ENCODE peak calls at places on chromosomes 16 and 17, in eight cellular contexts. C is HCT116, L is sigmoid colon, J is GM23338, U is transverse colon, K is spleen, A is stomach, W is K562. H is an unnamed sample. For H3K4me1, the result is how much of the 10 kb centered on the place peaks cover.

GRCh38 chr16:66298571-66299120 is 67.8 kb upstream of the CDH5 start:
- DNase-seq in C (no peak), L (peak), J (no peak), U (no peak), K (no peak), A (no peak), W (no peak), H (no peak)

GRCh38 chr17:8289103-8289397 is 580 bp downstream of the RANGRF start:
- DNase-seq in C (peak), L (no peak), J (peak), U (no peak), K (no peak), A (no peak), W (no peak), H (no peak)

GRCh38 chr16:53913920-53914319 is 210.0 kb downstream of the FTO start:
- DNase-seq in C (no peak), L (no peak), J (no peak), U (no peak), K (no peak), A (no peak), W (no peak), H (no peak)

GRCh38 chr17:82299452-82299851 is 18.0 kb downstream of the CD7 start:
- DNase-seq in C (no peak), L (no peak), J (peak), U (no peak), K (no peak), A (no peak), W (no peak), H (no peak)

GRCh38 chr16:74296120-74296464 is 522 bp upstream of the PSMD7 start:
- DNase-seq in C (no peak), L (no peak), J (peak), U (no peak), K (no peak), A (no peak), W (no peak), H (no peak)

GRCh38 chr17:67378444-67379250 is 1.6 kb downstream of the PITPNC1 start:
- DNase-seq in C (peak), L (peak), J (peak), U (peak), K (peak), A (peak), W (peak), H (peak)

GRCh38 chr17:35804658-35805192 is 4.6 kb upstream of the TAF15 start:
- DNase-seq in C (peak), L (peak), J (peak), U (peak), K (no peak), A (peak), W (peak), H (no peak)

GRCh38 chr16:12753203-12754023 is 50.3 kb downstream of the CPPED1 start:
- DNase-seq in C (no peak), L (no peak), J (no peak), U (no peak), K (no peak), A (no peak), W (no peak), H (no peak)

GRCh38 chr17:31754239-31754945 is 104.7 kb downstream of the COPRS start:
- DNase-seq in C (peak), L (no peak), J (no peak), U (no peak), K (no peak), A (no peak), W (no peak), H (no peak)

GRCh38 chr16:88578446-88579313 is 8.5 kb downstream of the ZC3H18 start:
- DNase-seq in C (no peak), L (no peak), J (no peak), U (no peak), K (no peak), A (no peak), W (no peak), H (no peak)

GRCh38 chr16:2493608-2494007 is 18.7 kb downstream of the TBC1D24 start:
- DNase-seq in C (no peak), L (no peak), J (no peak), U (no peak), K (no peak), A (no peak), W (no peak), H (no peak)

GRCh38 chr16:55508941-55509920 is at the start of gene LPCAT2:
- DNase-seq in C (peak), L (peak), J (peak), U (peak), K (peak), A (peak), W (peak), H (no peak)

GRCh38 chr17:52136173-52136572 is 22.3 kb downstream of the CA10 start:
- DNase-seq in C (no peak), L (no peak), J (peak), U (no peak), K (no peak), A (no peak), W (no peak), H (no peak)

GRCh38 chr17:14781123-14781522 is 480.2 kb downstream of the HS3ST3B1 start:
- DNase-seq in C (no peak), L (no peak), J (no peak), U (no peak), K (no peak), A (no peak), W (no peak), H (no peak)

GRCh38 chr17:63290784-63291183 is 155.3 kb downstream of the CYB561 start:
- DNase-seq in C (no peak), L (no peak), J (no peak), U (no peak), K (no peak), A (no peak), W (no peak), H (no peak)

GRCh38 chr17:42748906-42749798 is 4.3 kb upstream of the EZH1 start:
- DNase-seq in C (no peak), L (peak), J (no peak), U (no peak), K (peak), A (peak), W (no peak), H (no peak)

GRCh38 chr17:46013502-46014165 is 14.6 kb downstream of the STH start:
- DNase-seq in C (no peak), L (no peak), J (no peak), U (no peak), K (peak), A (no peak), W (no peak), H (no peak)

GRCh38 chr16:86367291-86368072 is 142.8 kb upstream of the FOXF1 start:
- DNase-seq in C (no peak), L (peak), J (no peak), U (no peak), K (no peak), A (no peak), W (no peak), H (no peak)

GRCh38 chr16:17633146-17633966 is 162.6 kb upstream of the XYLT1 start:
- DNase-seq in C (no peak), L (no peak), J (no peak), U (no peak), K (no peak), A (no peak), W (no peak), H (no peak)

GRCh38 chr17:48153711-48154642 is 46.4 kb downstream of the SNX11 start:
- DNase-seq in C (peak), L (no peak), J (peak), U (peak), K (no peak), A (peak), W (peak), H (no peak)

GRCh38 chr17:55728833-55729232 is 6.2 kb upstream of the TMEM100 start:
- DNase-seq in C (no peak), L (no peak), J (no peak), U (no peak), K (no peak), A (no peak), W (no peak), H (no peak)

GRCh38 chr16:50718061-50718760 is 23.7 kb upstream of the CYLD start:
- DNase-seq in C (no peak), L (peak), J (no peak), U (no peak), K (no peak), A (no peak), W (no peak), H (no peak)

GRCh38 chr17:21452377-21453143 is 76.4 kb downstream of the KCNJ12 start:
- DNase-seq in C (peak), L (peak), J (peak), U (peak), K (peak), A (peak), W (peak), H (peak)

GRCh38 chr16:89194340-89195311 is 5.7 kb downstream of the SLC22A31 start:
- DNase-seq in C (no peak), L (no peak), J (no peak), U (no peak), K (peak), A (no peak), W (no peak), H (no peak)

GRCh38 chr17:19753049-19753444 is 4.9 kb upstream of the ALDH3A1 start:
- DNase-seq in C (peak), L (peak), J (no peak), U (peak), K (peak), A (peak), W (no peak), H (peak)

GRCh38 chr17:16085066-16085699 is 85.6 kb downstream of the TTC19 start:
- DNase-seq in C (no peak), L (no peak), J (no peak), U (no peak), K (no peak), A (no peak), W (no peak), H (no peak)

GRCh38 chr17:7426203-7426863 is 917 bp downstream of the SPEM2 start:
- DNase-seq in C (no peak), L (no peak), J (no peak), U (no peak), K (no peak), A (no peak), W (no peak), H (no peak)

GRCh38 chr16:74585846-74586392 is 21.0 kb downstream of the GLG1 start:
- DNase-seq in C (no peak), L (no peak), J (no peak), U (no peak), K (no peak), A (no peak), W (no peak), H (no peak)

GRCh38 chr17:60641810-60642220 is 35.8 kb upstream of the BCAS3 start:
- DNase-seq in C (peak), L (peak), J (peak), U (peak), K (no peak), A (peak), W (peak), H (no peak)

GRCh38 chr17:67289174-67289876 is 44.3 kb upstream of the HELZ start:
- DNase-seq in C (no peak), L (peak), J (peak), U (peak), K (peak), A (peak), W (no peak), H (peak)

GRCh38 chr16:70694088-70694487 is 8.2 kb upstream of the MTSS2 start:
- DNase-seq in C (no peak), L (no peak), J (peak), U (peak), K (no peak), A (no peak), W (no peak), H (no peak)

GRCh38 chr16:57855188-57855587 is 52.9 kb upstream of the KIFC3 start:
- DNase-seq in C (no peak), L (no peak), J (no peak), U (no peak), K (peak), A (no peak), W (no peak), H (no peak)

GRCh38 chr16:11252482-11252931 is 3.5 kb downstream of the SOCS1 start:
- DNase-seq in C (no peak), L (no peak), J (no peak), U (no peak), K (no peak), A (no peak), W (no peak), H (no peak)

GRCh38 chr16:46828292-46828691 is 2.7 kb downstream of the C16orf87 start:
- DNase-seq in C (no peak), L (no peak), J (no peak), U (no peak), K (no peak), A (no peak), W (no peak), H (no peak)

GRCh38 chr16:72084445-72084844 is 9.0 kb downstream of the TXNL4B start:
- DNase-seq in C (no peak), L (no peak), J (no peak), U (no peak), K (no peak), A (no peak), W (no peak), H (no peak)

GRCh38 chr16:3949287-3949686 is 68.8 kb upstream of the CREBBP start:
- DNase-seq in C (no peak), L (peak), J (no peak), U (no peak), K (no peak), A (no peak), W (no peak), H (no peak)

GRCh38 chr16:3945751-3946603 is 65.5 kb upstream of the CREBBP start:
- DNase-seq in C (peak), L (no peak), J (peak), U (peak), K (no peak), A (peak), W (no peak), H (peak)

GRCh38 chr16:3948378-3948995 is 68.0 kb upstream of the CREBBP start:
- DNase-seq in C (no peak), L (peak), J (no peak), U (no peak), K (no peak), A (no peak), W (no peak), H (peak)

GRCh38 chr16:3949946-3950342 is 69.4 kb upstream of the CREBBP start:
- DNase-seq in C (no peak), L (no peak), J (no peak), U (no peak), K (no peak), A (no peak), W (no peak), H (no peak)

DNA sequence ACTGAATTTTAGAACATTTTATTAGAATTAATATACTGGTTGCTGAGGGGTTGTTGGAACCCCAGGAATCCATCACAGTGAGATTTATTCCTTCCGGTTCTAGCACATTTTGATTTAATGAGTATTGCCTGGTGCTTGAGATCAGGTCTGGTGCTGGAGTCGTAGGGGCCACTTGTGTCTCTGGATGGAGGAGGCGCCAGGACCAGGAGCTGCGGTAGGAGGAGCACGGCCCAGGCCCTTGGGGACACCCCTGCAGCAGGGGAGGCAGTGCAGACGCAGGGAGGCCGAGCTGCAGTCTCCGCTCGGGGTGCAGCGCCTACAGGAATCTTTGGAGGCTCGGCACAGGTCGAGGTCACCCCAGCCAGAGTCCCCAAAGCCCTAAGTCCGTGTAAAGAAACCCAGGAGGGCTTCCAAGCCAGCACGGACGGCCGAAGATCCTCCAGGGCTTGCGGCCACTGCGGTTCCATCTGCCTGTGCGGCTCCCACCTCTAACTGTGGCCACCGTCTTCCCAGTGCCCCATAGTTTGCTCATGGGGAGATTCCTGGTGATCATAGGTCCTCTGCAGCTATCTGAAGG is 66.2 kb upstream of the CREBBP start:
- DNase-seq in C (no peak), L (no peak), J (no peak), U (no peak), K (no peak), A (no peak), W (no peak), H (no peak)
- H3K4me1 ChIP-seq in C (under half), L (under half), J (under half), U (under half), K (under half), A (under half), W (under half), H (under half)

DNA sequence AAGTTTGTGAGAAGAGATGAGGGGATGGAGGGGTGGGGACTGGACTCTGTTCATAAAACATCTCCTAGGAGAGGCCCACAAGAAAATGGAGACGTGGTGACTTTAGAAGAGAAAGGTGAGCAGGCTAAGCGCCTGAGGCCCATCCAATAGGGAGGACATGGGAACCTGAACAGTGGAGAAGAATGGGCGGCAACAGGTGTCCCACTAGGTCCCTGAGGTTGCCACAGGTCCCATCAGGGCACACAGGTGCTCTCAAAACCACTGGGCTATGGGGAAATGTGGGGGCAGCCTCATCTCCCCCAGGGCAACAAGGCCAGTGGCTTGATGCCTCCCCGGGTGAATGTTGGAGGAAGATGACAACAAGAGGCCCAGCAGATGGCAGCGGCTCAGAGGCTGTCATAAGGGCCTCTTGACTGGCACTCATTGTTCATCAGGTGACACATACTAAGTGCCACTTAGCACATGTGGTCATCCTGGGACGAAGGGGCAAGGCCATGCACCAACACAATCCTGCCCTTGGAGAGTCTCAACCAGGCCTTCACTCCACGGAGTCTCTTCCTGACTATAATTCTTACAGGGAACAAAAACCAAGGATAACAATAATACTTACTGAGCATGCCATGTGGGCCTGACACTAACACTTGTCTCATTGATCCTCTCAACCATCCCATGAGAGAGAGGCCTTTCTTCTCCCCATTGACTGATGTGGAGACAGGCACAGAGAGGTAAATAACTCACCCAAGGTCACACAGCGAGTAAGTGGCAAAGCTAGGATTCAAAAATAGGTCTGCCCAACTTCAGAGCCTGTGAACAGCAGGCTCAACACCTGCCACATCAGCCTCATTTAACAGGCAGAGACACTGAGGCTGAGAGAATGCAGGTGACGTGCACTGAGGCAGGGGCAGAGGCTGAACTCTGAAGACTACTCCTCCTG is 38.0 kb downstream of the CUEDC1 start:
- DNase-seq in C (peak), L (no peak), J (no peak), U (no peak), K (no peak), A (no peak), W (no peak), H (no peak)
- TF ChIP-seq POLR2AphosphoS5 in C (no peak), L (no peak), J (no peak), U (no peak), K (no peak), A (no peak), W (no peak), H (no peak)

GRCh38 chr17:79819534-79820276 is 19.5 kb downstream of the CBX4 start:
- DNase-seq in C (no peak), L (no peak), J (no peak), U (no peak), K (no peak), A (no peak), W (no peak), H (no peak)
- H3K4me1 ChIP-seq in C (under half), L (under half), J (under half), U (under half), K (under half), A (under half), W (half or more), H (under half)

DNA sequence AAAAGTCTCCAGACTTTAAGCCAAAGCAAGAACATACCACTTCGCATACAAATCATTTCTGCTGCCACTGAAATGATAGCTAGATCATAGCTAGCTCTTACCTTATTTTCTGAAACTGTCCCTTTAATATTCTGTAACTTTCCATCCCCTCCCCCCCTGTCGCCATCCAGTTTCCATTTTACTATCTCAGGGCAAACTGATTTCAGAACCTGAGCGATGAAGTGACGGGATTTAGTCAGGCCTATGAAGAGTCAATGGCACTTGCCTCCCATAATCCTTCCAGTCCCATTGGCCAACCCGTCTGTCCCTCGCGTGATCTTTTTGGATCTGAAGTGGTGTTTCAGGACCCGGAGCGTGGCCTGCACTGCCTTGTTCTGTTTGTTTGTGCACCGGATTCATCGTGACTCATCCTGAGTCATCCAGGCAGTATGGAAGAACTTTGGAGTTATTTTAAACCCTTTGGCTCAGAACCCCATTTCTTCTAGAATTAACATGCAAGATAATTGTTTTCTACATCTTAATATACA is 199.8 kb upstream of the CHMP6 start:
- DNase-seq in C (peak), L (peak), J (no peak), U (peak), K (no peak), A (peak), W (peak), H (peak)
- TF ChIP-seq POLR2AphosphoS5 in C (no peak), L (peak), J (no peak), U (peak), K (no peak), A (peak), W (no peak), H (peak)

GRCh38 chr17:2853111-2853721 is 57.0 kb downstream of the RAP1GAP2 start:
- DNase-seq in C (no peak), L (peak), J (peak), U (peak), K (peak), A (peak), W (no peak), H (no peak)
- H3K4me1 ChIP-seq in C (under half), L (under half), J (under half), U (under half), K (under half), A (under half), W (under half), H (under half)

DNA sequence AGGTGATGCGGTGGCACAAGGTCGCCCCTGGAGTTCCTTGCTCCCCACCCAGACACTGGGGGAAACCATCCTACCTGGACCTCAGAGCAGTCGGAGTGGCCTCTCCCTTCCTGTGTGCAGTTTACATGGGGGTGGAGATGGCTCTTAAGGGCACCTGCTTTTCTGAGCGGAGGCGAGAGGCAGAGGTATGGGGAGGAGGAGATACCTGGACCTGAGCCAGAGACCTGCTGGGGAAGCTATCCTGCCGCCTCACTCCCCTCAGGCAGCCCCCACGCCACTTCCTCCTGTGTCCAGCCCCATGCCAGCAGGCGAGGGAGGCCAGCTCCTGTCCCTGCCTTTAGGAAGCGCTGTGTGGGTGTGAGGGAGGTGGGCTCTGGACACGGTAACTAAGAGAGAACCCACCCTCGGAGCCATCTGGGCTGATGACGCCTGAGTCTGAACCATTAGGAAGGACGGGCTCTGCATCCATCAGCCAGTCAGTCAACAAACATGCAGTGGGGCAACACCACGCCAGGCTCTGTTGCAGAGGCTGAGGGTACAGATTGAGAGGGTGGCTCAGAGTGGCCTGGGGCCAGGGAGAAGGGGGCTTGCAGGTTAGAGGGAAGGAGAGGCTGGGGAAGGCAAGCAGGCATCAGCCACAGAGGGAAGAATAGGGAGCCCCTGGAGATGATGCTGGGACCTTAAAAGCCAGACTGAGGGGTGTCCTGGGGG is 1.2 kb downstream of the CORO1A start:
- DNase-seq in C (no peak), L (peak), J (peak), U (peak), K (peak), A (peak), W (peak), H (no peak)
- TF ChIP-seq POLR2AphosphoS5 in C (no peak), L (no peak), J (no peak), U (no peak), K (peak), A (no peak), W (no peak), H (no peak)